ENCODE peak calls at places on chromosome X, in ten cellular contexts. One of them, this sample, is unnamed.

GRCh38 chrX:252421-253291 is 28.5 kb upstream of the PLCXD1 start:
- DNase-seq in A549: no peak
- DNase-seq in esophagus muscularis mucosa: peak; percentile 85
- DNase-seq in lower leg skin: no peak
- DNase-seq in heart left ventricle: no peak
- DNase-seq in ovary: no peak
- DNase-seq in prostate gland: no peak
- DNase-seq in NB4: no peak
- DNase-seq in Peyer's patch: no peak
- DNase-seq in tibial nerve: no peak
- DNase-seq in this sample: no peak

GRCh38 chrX:48466696-48467095 is 3.4 kb downstream of the SLC38A5 start:
- DNase-seq in A549: no peak
- DNase-seq in esophagus muscularis mucosa: no peak
- DNase-seq in lower leg skin: no peak
- DNase-seq in heart left ventricle: no peak
- DNase-seq in ovary: no peak
- DNase-seq in prostate gland: no peak
- DNase-seq in NB4: peak; percentile 34
- DNase-seq in Peyer's patch: no peak
- DNase-seq in tibial nerve: no peak
- DNase-seq in this sample: no peak

GRCh38 chrX:133543654-133544053 is 128.4 kb upstream of the GPC4 start:
- DNase-seq in A549: no peak
- DNase-seq in esophagus muscularis mucosa: no peak
- DNase-seq in lower leg skin: no peak
- DNase-seq in heart left ventricle: no peak
- DNase-seq in ovary: no peak
- DNase-seq in prostate gland: no peak
- DNase-seq in NB4: no peak
- DNase-seq in Peyer's patch: no peak
- DNase-seq in tibial nerve: no peak
- DNase-seq in this sample: no peak

GRCh38 chrX:41759817-41760216 is 35.8 kb downstream of the GPR82 start:
- DNase-seq in A549: no peak
- DNase-seq in esophagus muscularis mucosa: no peak
- DNase-seq in lower leg skin: no peak
- DNase-seq in heart left ventricle: no peak
- DNase-seq in ovary: no peak
- DNase-seq in prostate gland: no peak
- DNase-seq in NB4: peak; percentile 61
- DNase-seq in Peyer's patch: no peak
- DNase-seq in tibial nerve: no peak
- DNase-seq in this sample: no peak

GRCh38 chrX:20225488-20225833 is 41.2 kb downstream of the RPS6KA3 start:
- DNase-seq in A549: no peak
- DNase-seq in esophagus muscularis mucosa: no peak
- DNase-seq in lower leg skin: no peak
- DNase-seq in heart left ventricle: no peak
- DNase-seq in ovary: no peak
- DNase-seq in prostate gland: no peak
- DNase-seq in NB4: no peak
- DNase-seq in Peyer's patch: no peak
- DNase-seq in tibial nerve: no peak
- DNase-seq in this sample: no peak

GRCh38 chrX:22520128-22520828 is 247.6 kb downstream of the CBLL2 start:
- DNase-seq in A549: no peak
- DNase-seq in esophagus muscularis mucosa: no peak
- DNase-seq in lower leg skin: no peak
- DNase-seq in heart left ventricle: no peak
- DNase-seq in ovary: no peak
- DNase-seq in prostate gland: no peak
- DNase-seq in NB4: no peak
- DNase-seq in Peyer's patch: no peak
- DNase-seq in tibial nerve: no peak
- DNase-seq in this sample: no peak

GRCh38 chrX:106707771-106708454 is 18.6 kb upstream of the RNF128 start:
- DNase-seq in A549: peak; percentile 21
- DNase-seq in esophagus muscularis mucosa: no peak
- DNase-seq in lower leg skin: no peak
- DNase-seq in heart left ventricle: no peak
- DNase-seq in ovary: no peak
- DNase-seq in prostate gland: no peak
- DNase-seq in NB4: no peak
- DNase-seq in Peyer's patch: no peak
- DNase-seq in tibial nerve: no peak
- DNase-seq in this sample: no peak

GRCh38 chrX:120299928-120300327 is 11.3 kb downstream of the TMEM255A start:
- DNase-seq in A549: no peak
- DNase-seq in esophagus muscularis mucosa: no peak
- DNase-seq in lower leg skin: no peak
- DNase-seq in heart left ventricle: no peak
- DNase-seq in ovary: no peak
- DNase-seq in prostate gland: no peak
- DNase-seq in NB4: peak; percentile 11
- DNase-seq in Peyer's patch: no peak
- DNase-seq in tibial nerve: no peak
- DNase-seq in this sample: no peak

GRCh38 chrX:15418041-15418706 is 34.0 kb upstream of the VEGFD start:
- DNase-seq in A549: no peak
- DNase-seq in esophagus muscularis mucosa: no peak
- DNase-seq in lower leg skin: no peak
- DNase-seq in heart left ventricle: no peak
- DNase-seq in ovary: no peak
- DNase-seq in prostate gland: no peak
- DNase-seq in NB4: no peak
- DNase-seq in Peyer's patch: no peak
- DNase-seq in tibial nerve: no peak
- DNase-seq in this sample: no peak

DNA sequence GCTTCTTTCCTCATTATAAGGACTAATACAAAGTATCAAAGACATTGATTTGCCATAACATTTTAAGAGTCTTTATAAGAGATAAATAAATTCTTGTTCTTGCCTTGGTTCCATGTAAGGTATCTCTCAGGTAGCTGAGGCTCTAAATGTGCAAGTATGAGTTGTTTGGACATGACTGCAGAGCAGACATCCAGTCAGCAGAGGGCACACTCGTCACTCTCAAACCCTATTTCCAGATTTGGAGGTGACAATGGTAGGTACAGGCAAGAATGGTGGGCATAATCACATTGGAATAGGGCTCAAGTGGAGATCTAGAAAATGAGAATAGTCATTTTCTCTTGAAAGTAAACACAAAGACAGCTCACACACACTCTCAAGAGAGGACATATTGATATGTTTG is 133.3 kb upstream of the ZIC3 start:
- DNase-seq in A549: no peak
- DNase-seq in esophagus muscularis mucosa: no peak
- DNase-seq in lower leg skin: no peak
- DNase-seq in heart left ventricle: no peak
- DNase-seq in ovary: no peak
- DNase-seq in prostate gland: no peak
- DNase-seq in NB4: peak; percentile 40
- DNase-seq in Peyer's patch: no peak
- DNase-seq in tibial nerve: no peak
- DNase-seq in this sample: no peak
- TF ChIP-seq CTCF in A549: no peak
- TF ChIP-seq CTCF in esophagus muscularis mucosa: no peak
- TF ChIP-seq CTCF in lower leg skin: no peak
- TF ChIP-seq CTCF in heart left ventricle: no peak
- TF ChIP-seq CTCF in ovary: no peak
- TF ChIP-seq CTCF in prostate gland: peak; percentile 14
- TF ChIP-seq CTCF in NB4: peak; percentile 50
- TF ChIP-seq CTCF in Peyer's patch: no peak
- TF ChIP-seq CTCF in tibial nerve: no peak
- TF ChIP-seq CTCF in this sample: no peak

DNA sequence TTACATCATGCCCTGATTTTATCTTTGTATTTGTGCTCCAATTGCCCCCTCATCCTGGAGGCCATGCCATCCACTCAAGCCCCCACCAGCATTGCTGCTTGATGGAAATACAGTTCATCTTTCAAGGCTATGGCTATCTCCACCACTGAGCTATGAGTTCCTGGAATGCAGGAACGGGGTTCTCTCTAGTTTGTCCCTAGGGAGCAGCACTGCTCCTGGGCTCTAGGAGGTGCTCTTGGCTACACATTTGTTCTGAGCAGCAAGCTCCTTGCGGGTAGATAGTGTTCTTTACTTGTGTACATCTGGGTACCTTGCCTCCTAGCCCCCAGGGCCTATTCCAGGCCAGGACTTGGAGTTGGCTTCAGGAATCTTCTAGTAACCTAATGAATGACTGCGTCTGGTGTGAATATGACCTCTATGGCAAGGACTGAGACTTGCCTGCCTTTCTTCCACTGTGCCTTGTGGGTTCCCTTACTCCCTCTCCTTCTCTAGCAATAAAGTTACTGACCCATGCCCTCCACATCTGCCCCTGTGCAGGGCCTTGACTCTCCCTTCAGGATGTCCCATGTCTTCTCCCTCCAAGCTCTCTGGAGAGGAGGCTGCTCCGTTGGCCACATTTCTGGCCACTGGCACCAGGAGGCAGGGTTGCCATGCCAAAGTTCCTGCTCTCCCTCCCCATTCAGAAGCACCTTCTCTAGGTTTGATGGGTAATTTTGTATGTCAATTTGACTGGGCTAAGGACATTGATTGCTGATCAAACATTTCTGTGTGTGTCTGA is 7.6 kb downstream of the CITED1 start:
- DNase-seq in A549: no peak
- DNase-seq in esophagus muscularis mucosa: no peak
- DNase-seq in lower leg skin: no peak
- DNase-seq in heart left ventricle: no peak
- DNase-seq in ovary: no peak
- DNase-seq in prostate gland: no peak
- DNase-seq in NB4: peak; percentile 71
- DNase-seq in Peyer's patch: no peak
- DNase-seq in tibial nerve: no peak
- DNase-seq in this sample: no peak
- TF ChIP-seq POLR2A in A549: no peak
- TF ChIP-seq POLR2A in esophagus muscularis mucosa: no peak
- TF ChIP-seq POLR2A in lower leg skin: no peak
- TF ChIP-seq POLR2A in heart left ventricle: no peak
- TF ChIP-seq POLR2A in ovary: no peak
- TF ChIP-seq POLR2A in prostate gland: no peak
- TF ChIP-seq POLR2A in NB4: no peak
- TF ChIP-seq POLR2A in Peyer's patch: no peak
- TF ChIP-seq POLR2A in tibial nerve: no peak
- TF ChIP-seq POLR2A in this sample: no peak

GRCh38 chrX:150365953-150366911 is 3.1 kb downstream of the MAMLD1 start:
- DNase-seq in A549: no peak
- DNase-seq in esophagus muscularis mucosa: no peak
- DNase-seq in lower leg skin: peak; percentile 93
- DNase-seq in heart left ventricle: peak; percentile 39
- DNase-seq in ovary: peak; percentile 68
- DNase-seq in prostate gland: no peak
- DNase-seq in NB4: no peak
- DNase-seq in Peyer's patch: no peak
- DNase-seq in tibial nerve: peak; percentile 56
- DNase-seq in this sample: peak; percentile 54

GRCh38 chrX:150364347-150365050 is 1.4 kb downstream of the MAMLD1 start:
- DNase-seq in A549: no peak
- DNase-seq in esophagus muscularis mucosa: no peak
- DNase-seq in lower leg skin: no peak
- DNase-seq in heart left ventricle: no peak
- DNase-seq in ovary: peak; percentile 20
- DNase-seq in prostate gland: no peak
- DNase-seq in NB4: peak; percentile 46
- DNase-seq in Peyer's patch: no peak
- DNase-seq in tibial nerve: peak; percentile 14
- DNase-seq in this sample: no peak

GRCh38 chrX:150363561-150364346 is 637 bp downstream of the MAMLD1 start:
- DNase-seq in A549: peak; percentile 24
- DNase-seq in esophagus muscularis mucosa: no peak
- DNase-seq in lower leg skin: no peak
- DNase-seq in heart left ventricle: no peak
- DNase-seq in ovary: peak; percentile 35
- DNase-seq in prostate gland: no peak
- DNase-seq in NB4: peak; percentile 14
- DNase-seq in Peyer's patch: no peak
- DNase-seq in tibial nerve: peak; percentile 13
- DNase-seq in this sample: no peak

GRCh38 chrX:150366951-150367545 is 3.9 kb downstream of the MAMLD1 start:
- DNase-seq in A549: peak; percentile 22
- DNase-seq in esophagus muscularis mucosa: no peak
- DNase-seq in lower leg skin: no peak
- DNase-seq in heart left ventricle: no peak
- DNase-seq in ovary: no peak
- DNase-seq in prostate gland: no peak
- DNase-seq in NB4: no peak
- DNase-seq in Peyer's patch: no peak
- DNase-seq in tibial nerve: no peak
- DNase-seq in this sample: no peak

DNA sequence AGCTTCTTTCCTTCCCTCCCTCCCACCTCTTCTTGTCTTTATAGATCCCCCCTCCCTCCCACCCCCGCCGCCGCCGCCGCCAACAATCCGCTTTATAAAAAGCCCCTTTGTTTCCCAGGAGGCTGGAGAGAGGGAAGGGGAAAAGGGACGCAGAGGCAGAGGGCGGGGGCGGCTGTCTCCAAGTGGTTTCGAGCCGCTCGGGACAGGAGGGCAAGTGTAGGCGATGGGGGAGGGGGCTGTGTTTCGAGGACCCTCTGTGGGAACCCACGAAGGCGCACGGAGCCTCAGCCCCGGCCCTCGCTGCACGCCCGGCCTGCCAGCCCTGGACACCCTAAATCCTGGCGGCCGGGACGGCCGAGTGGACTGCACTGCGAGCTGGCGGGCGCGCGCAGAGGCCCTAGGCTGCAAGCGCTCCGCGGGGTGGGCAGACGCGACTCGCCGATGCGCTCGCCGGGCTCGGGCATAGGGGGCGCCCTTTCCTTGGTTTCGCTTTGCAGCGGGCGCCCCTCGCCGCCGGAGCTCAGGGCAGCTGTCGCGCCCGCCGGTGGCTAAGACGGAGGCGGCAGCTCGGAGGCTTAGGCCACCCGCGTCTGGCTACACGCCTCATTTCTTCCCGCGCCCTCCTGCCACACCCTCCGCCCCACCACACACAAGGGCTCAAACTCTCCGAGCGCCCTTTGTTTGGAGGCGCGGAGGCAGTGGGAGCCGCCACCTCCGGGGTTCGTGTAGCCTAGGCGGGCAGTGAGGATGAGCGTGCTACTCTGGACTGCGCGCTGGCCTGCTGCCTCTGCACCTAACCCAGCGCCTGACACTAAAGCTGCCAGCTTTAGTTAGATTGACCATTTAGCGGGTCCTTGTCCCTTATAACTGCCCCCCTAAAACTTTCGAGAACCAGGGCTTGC is 2.2 kb downstream of the MAMLD1 start:
- DNase-seq in A549: peak; percentile 31
- DNase-seq in esophagus muscularis mucosa: no peak
- DNase-seq in lower leg skin: peak; percentile 92
- DNase-seq in heart left ventricle: peak; percentile 68
- DNase-seq in ovary: peak; percentile 78
- DNase-seq in prostate gland: peak; percentile 28
- DNase-seq in NB4: peak; percentile 80
- DNase-seq in Peyer's patch: no peak
- DNase-seq in tibial nerve: peak; percentile 56
- DNase-seq in this sample: peak; percentile 68
- TF ChIP-seq CTCF in A549: peak; percentile 70
- TF ChIP-seq CTCF in esophagus muscularis mucosa: peak; percentile 48
- TF ChIP-seq CTCF in lower leg skin: no peak
- TF ChIP-seq CTCF in heart left ventricle: peak; percentile 51
- TF ChIP-seq CTCF in ovary: peak; percentile 73
- TF ChIP-seq CTCF in prostate gland: peak; percentile 61
- TF ChIP-seq CTCF in NB4: peak; percentile 28
- TF ChIP-seq CTCF in Peyer's patch: peak; percentile 46
- TF ChIP-seq CTCF in tibial nerve: peak; percentile 58
- TF ChIP-seq CTCF in this sample: peak; percentile 67

GRCh38 chrX:151073767-151074166 is 90.6 kb downstream of the HMGB3 start:
- DNase-seq in A549: no peak
- DNase-seq in esophagus muscularis mucosa: no peak
- DNase-seq in lower leg skin: no peak
- DNase-seq in heart left ventricle: no peak
- DNase-seq in ovary: no peak
- DNase-seq in prostate gland: no peak
- DNase-seq in NB4: no peak
- DNase-seq in Peyer's patch: no peak
- DNase-seq in tibial nerve: no peak
- DNase-seq in this sample: no peak
- TF ChIP-seq POLR2A in A549: no peak
- TF ChIP-seq POLR2A in esophagus muscularis mucosa: no peak
- TF ChIP-seq POLR2A in lower leg skin: no peak
- TF ChIP-seq POLR2A in heart left ventricle: no peak
- TF ChIP-seq POLR2A in ovary: no peak
- TF ChIP-seq POLR2A in prostate gland: no peak
- TF ChIP-seq POLR2A in NB4: no peak
- TF ChIP-seq POLR2A in Peyer's patch: no peak
- TF ChIP-seq POLR2A in tibial nerve: no peak
- TF ChIP-seq POLR2A in this sample: no peak

This sample was measured in uterus.